ENCODE peak calls at places on chromosomes 12 and 14, in six cellular contexts. M is AG09309; P is OCI-LY7; W is fibroblast of lung; L is CD8-positive, alpha-beta T cell; I is retinal pigment epithelial cell. B is an unnamed sample.

GRCh38 chr14:58638231-58639205 is 756 bp downstream of the DACT1 start:
- DNase-seq in M (no peak), P (no peak), W (peak), L (no peak), I (no peak), B (no peak)

GRCh38 chr12:4152145-4152795 is 121.3 kb upstream of the CCND2 start:
- DNase-seq in M (no peak), P (no peak), W (no peak), L (no peak), I (no peak), B (no peak)

GRCh38 chr14:76274324-76274723 is 101.6 kb upstream of the ESRRB start:
- DNase-seq in M (no peak), P (no peak), W (no peak), L (no peak), I (no peak), B (no peak)

GRCh38 chr14:98726585-98727405 is 545.2 kb downstream of the BCL11B start:
- DNase-seq in M (no peak), P (no peak), W (no peak), L (no peak), I (no peak), B (no peak)

GRCh38 chr14:54699087-54699530 is 132.2 kb downstream of the SAMD4A start:
- DNase-seq in M (no peak), P (no peak), W (no peak), L (no peak), I (peak), B (no peak)

GRCh38 chr12:120110550-120111501 is 5.7 kb downstream of the RAB35 start:
- DNase-seq in M (no peak), P (peak), W (no peak), L (peak), I (no peak), B (peak)

GRCh38 chr12:45244561-45245348 is 28.9 kb downstream of the ANO6 start:
- DNase-seq in M (peak), P (peak), W (peak), L (no peak), I (no peak), B (no peak)

GRCh38 chr14:50951032-50951431 is 6.7 kb upstream of the PYGL start:
- DNase-seq in M (no peak), P (no peak), W (no peak), L (no peak), I (no peak), B (no peak)

GRCh38 chr14:77027538-77028383 is 747 bp downstream of the IRF2BPL start:
- DNase-seq in M (no peak), P (peak), W (peak), L (peak), I (no peak), B (peak)

GRCh38 chr12:112985655-112986290 is 7.5 kb downstream of the OAS2 start:
- DNase-seq in M (no peak), P (no peak), W (no peak), L (no peak), I (no peak), B (no peak)

GRCh38 chr14:77024171-77024627 is 4.3 kb downstream of the IRF2BPL start:
- DNase-seq in M (no peak), P (no peak), W (peak), L (peak), I (no peak), B (peak)

GRCh38 chr14:28494196-28494595 is 272.4 kb upstream of the FOXG1 start:
- DNase-seq in M (no peak), P (no peak), W (no peak), L (no peak), I (no peak), B (no peak)

GRCh38 chr12:28606967-28607557 is 416.8 kb downstream of the CCDC91 start:
- DNase-seq in M (no peak), P (no peak), W (no peak), L (no peak), I (no peak), B (no peak)

GRCh38 chr12:65925626-65926025 is 101.3 kb downstream of the HMGA2 start:
- DNase-seq in M (no peak), P (no peak), W (no peak), L (no peak), I (no peak), B (no peak)

GRCh38 chr14:24356208-24356607 is 11.8 kb upstream of the NFATC4 start:
- DNase-seq in M (no peak), P (no peak), W (no peak), L (no peak), I (no peak), B (no peak)

GRCh38 chr12:69647178-69647577 is 36.5 kb upstream of the LRRC10 start:
- DNase-seq in M (no peak), P (peak), W (no peak), L (no peak), I (no peak), B (no peak)

GRCh38 chr12:13422291-13422690 is 225.8 kb downstream of the EMP1 start:
- DNase-seq in M (no peak), P (no peak), W (no peak), L (no peak), I (no peak), B (no peak)

GRCh38 chr12:90910958-90911357 is 44.0 kb downstream of the CCER1 start:
- DNase-seq in M (no peak), P (no peak), W (no peak), L (no peak), I (no peak), B (no peak)

GRCh38 chr14:91303091-91303923 is 58.8 kb upstream of the GPR68 start:
- DNase-seq in M (no peak), P (peak), W (peak), L (no peak), I (no peak), B (no peak)

GRCh38 chr14:90773705-90774104 is 42.5 kb downstream of the TTC7B start:
- DNase-seq in M (no peak), P (no peak), W (no peak), L (peak), I (no peak), B (no peak)

GRCh38 chr12:107929436-107929835 is 154.9 kb downstream of the ASCL4 start:
- DNase-seq in M (peak), P (peak), W (peak), L (no peak), I (no peak), B (no peak)

GRCh38 chr14:99252940-99253868 is 18.8 kb downstream of the BCL11B start:
- DNase-seq in M (no peak), P (no peak), W (no peak), L (no peak), I (no peak), B (no peak)

GRCh38 chr12:65903680-65904403 is 79.6 kb downstream of the HMGA2 start:
- DNase-seq in M (no peak), P (no peak), W (no peak), L (no peak), I (no peak), B (no peak)

GRCh38 chr14:80621701-80622100 is 319.8 kb downstream of the CEP128 start:
- DNase-seq in M (no peak), P (no peak), W (peak), L (no peak), I (no peak), B (no peak)

GRCh38 chr14:59897757-59898383 is 22.1 kb upstream of the LRRC9 start:
- DNase-seq in M (no peak), P (peak), W (peak), L (no peak), I (no peak), B (no peak)
- TF ChIP-seq CTCF in M (peak), P (peak), W (peak), L (no peak), I (peak), B (no peak)

GRCh38 chr12:109612003-109612402 is 38.4 kb downstream of the MVK start:
- DNase-seq in M (no peak), P (no peak), W (no peak), L (no peak), I (no peak), B (no peak)

GRCh38 chr12:109610523-109610922 is 36.9 kb downstream of the MVK start:
- DNase-seq in M (no peak), P (no peak), W (no peak), L (no peak), I (no peak), B (no peak)

GRCh38 chr12:109611223-109611622 is 37.6 kb downstream of the MVK start:
- DNase-seq in M (no peak), P (no peak), W (no peak), L (no peak), I (no peak), B (no peak)

GRCh38 chr12:109613611-109614455 is 40.2 kb downstream of the MVK start:
- DNase-seq in M (no peak), P (no peak), W (no peak), L (no peak), I (no peak), B (no peak)

DNA sequence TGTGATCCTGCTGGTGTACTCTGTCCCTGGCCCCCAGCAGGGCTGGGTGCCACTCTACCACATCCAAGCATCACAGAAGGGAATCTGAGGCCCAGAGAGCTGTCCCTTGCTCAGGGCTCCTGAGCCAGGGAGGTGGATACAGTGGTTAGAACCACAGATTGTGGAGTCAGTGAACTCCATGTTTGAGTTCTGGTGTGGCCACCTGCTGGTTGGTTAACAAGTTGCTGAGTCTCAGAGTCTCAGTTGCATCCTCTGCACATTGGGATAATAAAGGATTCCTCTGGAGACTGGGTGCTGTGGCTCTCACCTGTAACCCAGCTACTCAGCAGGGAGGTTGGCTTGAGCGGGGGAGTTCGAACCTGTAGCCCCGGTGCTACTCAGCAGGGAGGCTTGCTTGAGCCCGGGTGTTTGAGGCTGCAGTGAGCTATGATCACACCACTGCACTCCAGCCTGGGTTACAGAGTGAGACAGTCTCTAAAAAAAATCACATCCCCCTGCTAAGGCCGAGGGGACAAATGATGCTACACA is 39.4 kb downstream of the MVK start:
- DNase-seq in M (no peak), P (peak), W (no peak), L (no peak), I (no peak), B (no peak)
- TF ChIP-seq CTCF in M (peak), P (peak), W (peak), L (no peak), I (peak), B (no peak)

DNA sequence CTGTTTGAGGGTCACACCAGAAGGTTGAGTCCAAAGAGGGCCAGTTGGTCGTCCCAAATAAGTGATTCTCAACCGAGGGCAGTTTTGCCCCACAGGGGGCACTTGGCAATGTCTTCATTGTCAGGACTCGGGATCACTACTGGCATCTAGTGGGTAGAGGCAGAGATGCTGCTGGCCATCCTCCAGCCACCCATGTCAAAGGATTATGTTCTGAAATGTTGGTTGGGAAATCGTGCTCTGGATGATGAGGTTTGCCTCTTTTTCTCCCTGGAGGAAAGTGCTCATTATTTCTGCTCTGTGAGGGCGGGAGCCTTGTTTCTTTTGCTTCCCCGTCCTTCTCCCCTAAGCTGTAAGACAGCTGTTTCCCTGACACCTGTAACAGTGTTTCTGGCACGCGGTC is 3.6 kb downstream of the ZNF839 start:
- DNase-seq in M (peak), P (peak), W (peak), L (no peak), I (no peak), B (no peak)
- TF ChIP-seq CTCF in M (peak), P (peak), W (peak), L (no peak), I (peak), B (peak)

GRCh38 chr12:124151583-124151982 is 143.3 kb upstream of the RFLNA start:
- DNase-seq in M (no peak), P (no peak), W (no peak), L (no peak), I (no peak), B (no peak)

GRCh38 chr12:124152733-124153132 is 142.2 kb upstream of the RFLNA start:
- DNase-seq in M (no peak), P (no peak), W (peak), L (no peak), I (no peak), B (no peak)

GRCh38 chr12:124155711-124156110 is 139.2 kb upstream of the RFLNA start:
- DNase-seq in M (no peak), P (no peak), W (no peak), L (no peak), I (no peak), B (no peak)

GRCh38 chr12:124150176-124150575 is 144.7 kb upstream of the RFLNA start:
- DNase-seq in M (no peak), P (no peak), W (no peak), L (no peak), I (no peak), B (no peak)

GRCh38 chr12:124153396-124153795 is 141.5 kb upstream of the RFLNA start:
- DNase-seq in M (no peak), P (no peak), W (no peak), L (no peak), I (no peak), B (no peak)
- TF ChIP-seq CTCF in M (no peak), P (no peak), W (no peak), L (no peak), I (no peak), B (no peak)

DNA sequence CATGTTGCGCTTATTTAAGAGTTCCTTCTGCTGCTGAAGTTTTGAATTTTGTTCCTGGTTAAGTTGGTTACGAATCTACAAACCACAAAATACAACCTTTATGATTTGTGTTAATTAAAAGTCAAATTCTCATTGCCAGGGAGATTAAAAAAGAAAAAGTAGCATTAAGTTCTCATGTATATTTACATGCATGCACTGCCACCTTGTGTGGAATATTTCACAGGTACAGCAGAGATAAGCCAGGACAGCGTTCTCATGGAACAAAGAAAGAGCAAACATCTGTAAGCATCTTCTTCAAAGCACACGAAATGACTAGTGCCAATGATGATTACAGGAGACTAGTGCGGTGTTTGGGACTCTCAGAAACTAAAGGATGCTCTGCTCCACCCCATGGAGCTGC is 34.2 kb downstream of the ZFYVE21 start:
- DNase-seq in M (no peak), P (peak), W (no peak), L (no peak), I (no peak), B (no peak)
- TF ChIP-seq CTCF in M (no peak), P (peak), W (no peak), L (no peak), I (no peak), B (no peak)

GRCh38 chr12:31324845-31325523 is 966 bp downstream of the SINHCAF start:
- DNase-seq in M (no peak), P (peak), W (peak), L (peak), I (no peak), B (peak)

GRCh38 chr12:31325524-31325875 is 450 bp downstream of the SINHCAF start:
- DNase-seq in M (no peak), P (peak), W (no peak), L (no peak), I (no peak), B (no peak)

GRCh38 chr12:31323466-31324115 is 2.4 kb downstream of the SINHCAF start:
- DNase-seq in M (no peak), P (peak), W (peak), L (no peak), I (no peak), B (peak)

GRCh38 chr12:31322651-31323248 is 3.2 kb downstream of the SINHCAF start:
- DNase-seq in M (no peak), P (no peak), W (peak), L (no peak), I (no peak), B (no peak)

GRCh38 chr12:31324116-31324844 is 1.7 kb downstream of the SINHCAF start:
- DNase-seq in M (peak), P (peak), W (peak), L (peak), I (no peak), B (peak)
- TF ChIP-seq CTCF in M (no peak), P (peak), W (peak), L (peak), I (peak), B (peak)